ENCODE peak calls at places on chromosomes 1 and 21, in five cellular contexts. One of them, this sample, is unnamed.
A peak's percentile ranks its signal among the peaks of the same experiment; 100 is the strongest.

GRCh38 chr1:117606608-117607261 is 887 bp downstream of the TENT5C start:
- DNase-seq in AG04450: no peak
- DNase-seq in spleen: peak; percentile 92
- DNase-seq in cardiac muscle cell: peak; percentile 56
- DNase-seq in heart left ventricle: peak; percentile 41
- DNase-seq in this sample: no peak

GRCh38 chr1:22018583-22019559 is 17.4 kb downstream of the CELA3A start:
- DNase-seq in cardiac muscle cell: peak; percentile 88
- DNase-seq in AG04450: no peak
- DNase-seq in heart left ventricle: peak; percentile 26
- DNase-seq in spleen: peak; percentile 85
- DNase-seq in this sample: peak; percentile 66

GRCh38 chr1:226064816-226065248 is 2.3 kb downstream of the H3-3A start:
- DNase-seq in spleen: no peak
- DNase-seq in heart left ventricle: peak; percentile 34
- DNase-seq in AG04450: no peak
- DNase-seq in cardiac muscle cell: peak; percentile 77
- DNase-seq in this sample: no peak

GRCh38 chr1:219676012-219676770 is 63.3 kb upstream of the ZC3H11B start:
- DNase-seq in spleen: no peak
- DNase-seq in cardiac muscle cell: peak; percentile 63
- DNase-seq in heart left ventricle: no peak
- DNase-seq in AG04450: no peak
- DNase-seq in this sample: no peak

GRCh38 chr1:1432566-1432950 is 2.9 kb upstream of the VWA1 start:
- DNase-seq in heart left ventricle: no peak
- DNase-seq in AG04450: no peak
- DNase-seq in spleen: no peak
- DNase-seq in cardiac muscle cell: no peak
- DNase-seq in this sample: no peak

GRCh38 chr1:160682983-160683886 is 28.4 kb downstream of the CD48 start:
- DNase-seq in heart left ventricle: no peak
- DNase-seq in AG04450: no peak
- DNase-seq in spleen: no peak
- DNase-seq in cardiac muscle cell: peak; percentile 44
- DNase-seq in this sample: no peak

GRCh38 chr21:42855143-42855936 is 24.0 kb downstream of the WDR4 start:
- DNase-seq in AG04450: no peak
- DNase-seq in spleen: no peak
- DNase-seq in heart left ventricle: no peak
- DNase-seq in cardiac muscle cell: no peak
- DNase-seq in this sample: no peak

GRCh38 chr1:12715896-12716437 is at the start of gene AADACL3:
- DNase-seq in spleen: no peak
- DNase-seq in AG04450: no peak
- DNase-seq in heart left ventricle: no peak
- DNase-seq in cardiac muscle cell: no peak
- DNase-seq in this sample: no peak

GRCh38 chr21:30194701-30195299 is 21.1 kb downstream of the CLDN8 start:
- DNase-seq in cardiac muscle cell: peak; percentile 62
- DNase-seq in spleen: no peak
- DNase-seq in AG04450: no peak
- DNase-seq in heart left ventricle: no peak
- DNase-seq in this sample: no peak
- TF ChIP-seq CTCF in cardiac muscle cell: peak; percentile 65
- TF ChIP-seq CTCF in spleen: peak; percentile 42
- TF ChIP-seq CTCF in AG04450: peak; percentile 4
- TF ChIP-seq CTCF in heart left ventricle: peak; percentile 33
- TF ChIP-seq CTCF in this sample: no peak

GRCh38 chr1:66751160-66751559 is 1.1 kb upstream of the DYNLT5 start:
- DNase-seq in spleen: no peak
- DNase-seq in AG04450: no peak
- DNase-seq in cardiac muscle cell: no peak
- DNase-seq in heart left ventricle: no peak
- DNase-seq in this sample: no peak

GRCh38 chr1:66750578-66750977 is 1.7 kb upstream of the DYNLT5 start:
- DNase-seq in AG04450: no peak
- DNase-seq in heart left ventricle: no peak
- DNase-seq in spleen: no peak
- DNase-seq in cardiac muscle cell: no peak
- DNase-seq in this sample: no peak

GRCh38 chr1:66757740-66758139 is 5.5 kb downstream of the DYNLT5 start:
- DNase-seq in heart left ventricle: no peak
- DNase-seq in AG04450: no peak
- DNase-seq in cardiac muscle cell: no peak
- DNase-seq in spleen: no peak
- DNase-seq in this sample: no peak

GRCh38 chr1:66752000-66752592 is at the start of gene DYNLT5:
- DNase-seq in spleen: peak; percentile 87
- DNase-seq in AG04450: no peak
- DNase-seq in heart left ventricle: peak; percentile 71
- DNase-seq in cardiac muscle cell: peak; percentile 78
- DNase-seq in this sample: peak; percentile 62

GRCh38 chr1:66752671-66753371 is 562 bp downstream of the DYNLT5 start:
- DNase-seq in AG04450: no peak
- DNase-seq in heart left ventricle: peak; percentile 14
- DNase-seq in spleen: peak; percentile 70
- DNase-seq in cardiac muscle cell: no peak
- DNase-seq in this sample: no peak
- H3K4me3 ChIP-seq in AG04450: peak overlapping the region; percentile 54
- H3K4me3 ChIP-seq in heart left ventricle: peak overlapping the region; percentile 62
- H3K4me3 ChIP-seq in spleen: no peak overlapping the region
- H3K4me3 ChIP-seq in cardiac muscle cell: peak overlapping the region; percentile 28
- H3K4me3 ChIP-seq in this sample: peak overlapping the region; percentile 52

DNA sequence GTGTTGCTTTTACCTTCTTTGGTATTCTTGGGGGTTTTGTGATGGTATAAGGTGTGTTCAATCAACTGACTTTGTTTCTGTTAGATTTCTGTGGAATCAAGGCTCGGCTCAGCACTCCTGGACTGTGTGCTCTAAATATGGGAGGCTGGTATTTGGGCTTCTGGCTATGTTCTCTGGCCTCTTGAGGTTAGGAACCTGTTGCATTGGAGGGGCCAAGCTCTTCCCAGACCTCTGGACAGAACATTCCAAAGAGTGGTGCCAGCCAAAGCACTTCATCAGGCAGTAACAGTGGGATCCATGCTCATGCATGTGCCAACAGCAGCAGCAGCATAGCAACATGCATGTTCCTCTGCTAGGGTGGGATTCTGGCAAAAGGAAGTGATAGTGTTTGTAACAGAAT is 8.3 kb downstream of the KRTAP19-7 start:
- DNase-seq in AG04450: no peak
- DNase-seq in cardiac muscle cell: no peak
- DNase-seq in heart left ventricle: no peak
- DNase-seq in spleen: no peak
- DNase-seq in this sample: no peak
- H3K9me3 ChIP-seq in AG04450: peaks cover 8% of the 10 kb centered on the region
- H3K9me3 ChIP-seq in cardiac muscle cell: no peaks in the 10 kb centered on the region
- H3K9me3 ChIP-seq in heart left ventricle: peaks cover 6% of the 10 kb centered on the region
- H3K9me3 ChIP-seq in spleen: peaks cover 13% of the 10 kb centered on the region
- H3K9me3 ChIP-seq in this sample: peaks cover 8% of the 10 kb centered on the region

DNA sequence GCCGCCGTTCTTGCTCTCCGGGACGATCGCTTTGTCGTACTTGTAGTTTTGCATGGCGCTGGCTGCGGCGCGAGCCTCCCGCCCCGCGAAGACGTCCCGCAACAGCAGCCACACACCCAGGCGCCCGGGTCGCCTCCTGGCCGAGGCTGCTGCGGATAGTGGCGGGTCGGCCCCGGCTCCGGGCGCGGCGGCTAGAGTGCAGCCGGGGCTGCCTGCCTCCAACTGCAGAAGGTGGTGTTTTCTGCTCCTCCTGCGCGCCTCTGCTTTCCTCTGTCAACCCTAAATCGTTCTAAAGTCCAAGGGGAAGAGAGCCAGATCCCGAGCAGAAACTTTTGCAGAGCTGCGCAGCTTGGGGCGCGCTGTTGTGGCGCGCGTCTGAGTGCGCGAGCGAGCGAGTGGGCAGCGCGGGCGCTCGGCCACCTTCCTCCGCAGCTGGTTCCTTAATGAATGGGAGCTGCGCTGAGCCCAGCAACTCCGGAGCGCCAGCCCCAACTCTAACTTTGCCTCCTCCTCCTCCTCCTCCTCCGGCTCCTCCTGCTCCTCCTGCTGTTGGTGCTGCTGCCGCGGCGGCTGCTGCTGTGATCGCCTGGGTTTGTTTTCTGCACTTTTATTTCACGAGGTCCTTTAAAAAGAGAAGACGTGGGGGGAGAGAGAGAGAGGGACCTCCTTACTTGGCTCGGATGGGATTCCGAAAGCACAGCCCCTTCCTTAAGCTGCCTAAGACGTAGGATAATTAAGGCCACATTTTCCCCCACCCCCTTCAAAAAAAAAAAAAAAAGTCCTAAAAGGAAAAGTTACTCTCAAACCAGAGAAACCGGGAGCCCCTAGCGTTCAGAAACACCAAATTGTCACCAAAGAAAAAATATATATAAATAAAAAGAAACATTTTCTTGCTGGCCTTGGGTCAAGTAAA is at the start of gene PLPP3:
- DNase-seq in cardiac muscle cell: peak; percentile 94
- DNase-seq in spleen: peak; percentile 91
- DNase-seq in AG04450: peak; percentile 91
- DNase-seq in heart left ventricle: peak; percentile 88
- DNase-seq in this sample: peak; percentile 92
- TF ChIP-seq CTCF in cardiac muscle cell: peak; percentile 61
- TF ChIP-seq CTCF in spleen: peak; percentile 57
- TF ChIP-seq CTCF in AG04450: peak; percentile 62
- TF ChIP-seq CTCF in heart left ventricle: peak; percentile 39
- TF ChIP-seq CTCF in this sample: peak; percentile 68

GRCh38 chr1:41915786-41916571 is 2.7 kb downstream of the HIVEP3 start:
- DNase-seq in spleen: peak; percentile 70
- DNase-seq in cardiac muscle cell: peak; percentile 37
- DNase-seq in AG04450: no peak
- DNase-seq in heart left ventricle: peak; percentile 23
- DNase-seq in this sample: no peak

GRCh38 chr1:41917835-41918449 is 780 bp downstream of the HIVEP3 start:
- DNase-seq in spleen: peak; percentile 82
- DNase-seq in cardiac muscle cell: peak; percentile 52
- DNase-seq in AG04450: no peak
- DNase-seq in heart left ventricle: peak; percentile 25
- DNase-seq in this sample: no peak

GRCh38 chr1:41919131-41919530 is 409 bp upstream of the HIVEP3 start:
- DNase-seq in cardiac muscle cell: no peak
- DNase-seq in AG04450: no peak
- DNase-seq in spleen: peak; percentile 68
- DNase-seq in heart left ventricle: no peak
- DNase-seq in this sample: no peak

GRCh38 chr1:41918450-41919043 is at the start of gene HIVEP3:
- DNase-seq in spleen: no peak
- DNase-seq in cardiac muscle cell: peak; percentile 59
- DNase-seq in heart left ventricle: no peak
- DNase-seq in AG04450: no peak
- DNase-seq in this sample: no peak

GRCh38 chr1:41917051-41917530 is 1.6 kb downstream of the HIVEP3 start:
- DNase-seq in heart left ventricle: no peak
- DNase-seq in AG04450: no peak
- DNase-seq in cardiac muscle cell: no peak
- DNase-seq in spleen: no peak
- DNase-seq in this sample: no peak
- H3K4me3 ChIP-seq in heart left ventricle: peak overlapping the region; percentile 67
- H3K4me3 ChIP-seq in AG04450: peak overlapping the region; percentile 63
- H3K4me3 ChIP-seq in cardiac muscle cell: peak overlapping the region; percentile 54
- H3K4me3 ChIP-seq in spleen: no peak overlapping the region
- H3K4me3 ChIP-seq in this sample: peak overlapping the region; percentile 59

DNA sequence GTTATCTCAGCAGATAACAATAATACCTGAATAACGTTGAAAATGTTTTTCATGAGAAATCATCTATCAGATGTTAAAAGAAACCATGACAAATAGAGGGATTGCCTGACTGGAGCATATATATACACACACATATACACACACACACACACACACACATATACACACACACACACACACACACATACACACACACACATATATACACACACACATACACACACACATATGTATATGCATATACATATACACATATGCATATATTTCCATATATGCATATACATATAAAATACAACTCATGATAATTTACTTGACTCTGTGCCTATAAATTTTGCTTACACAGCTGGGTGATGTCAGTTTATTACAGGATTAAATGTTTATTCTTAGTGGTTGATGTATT is 847.3 kb upstream of the ADAMTS5 start:
- DNase-seq in spleen: no peak
- DNase-seq in heart left ventricle: no peak
- DNase-seq in AG04450: no peak
- DNase-seq in cardiac muscle cell: no peak
- DNase-seq in this sample: no peak
- H3K9me3 ChIP-seq in spleen: no peaks in the 10 kb centered on the region
- H3K9me3 ChIP-seq in heart left ventricle: no peaks in the 10 kb centered on the region
- H3K9me3 ChIP-seq in AG04450: peaks cover 2% of the 10 kb centered on the region
- H3K9me3 ChIP-seq in cardiac muscle cell: no peaks in the 10 kb centered on the region
- H3K9me3 ChIP-seq in this sample: no peaks in the 10 kb centered on the region

GRCh38 chr1:101652476-101652875 is 344.2 kb downstream of the OLFM3 start:
- DNase-seq in heart left ventricle: no peak
- DNase-seq in spleen: no peak
- DNase-seq in AG04450: no peak
- DNase-seq in cardiac muscle cell: no peak
- DNase-seq in this sample: no peak

GRCh38 chr1:101653482-101653946 is 343.2 kb downstream of the OLFM3 start:
- DNase-seq in spleen: no peak
- DNase-seq in AG04450: no peak
- DNase-seq in heart left ventricle: no peak
- DNase-seq in cardiac muscle cell: peak; percentile 20
- DNase-seq in this sample: no peak
- TF ChIP-seq CTCF in spleen: no peak
- TF ChIP-seq CTCF in AG04450: peak; percentile 42
- TF ChIP-seq CTCF in heart left ventricle: no peak
- TF ChIP-seq CTCF in cardiac muscle cell: peak; percentile 40
- TF ChIP-seq CTCF in this sample: peak; percentile 46

This sample was measured in right atrium auricular region.